ENCODE peak calls at places on chromosomes 12 and 14, in six cellular contexts. One of them, this sample, is unnamed. For H3K4me1, the result is how much of the 10 kb centered on the place peaks cover.

GRCh38 chr14:26870096-26870495 is 272.3 kb upstream of the NOVA1 start:
- DNase-seq in fibroblast of lung: no peak
- DNase-seq in tibial artery: no peak
- DNase-seq in body of pancreas: no peak
- DNase-seq in mucosa of descending colon: no peak
- DNase-seq in GM23248: no peak
- DNase-seq in this sample: no peak

GRCh38 chr14:57533214-57533613 is 39.6 kb upstream of the CCDC198 start:
- DNase-seq in fibroblast of lung: peak
- DNase-seq in tibial artery: no peak
- DNase-seq in body of pancreas: peak
- DNase-seq in mucosa of descending colon: no peak
- DNase-seq in GM23248: peak
- DNase-seq in this sample: no peak

GRCh38 chr14:29911815-29912214 is 15.8 kb downstream of the PRKD1 start:
- DNase-seq in fibroblast of lung: no peak
- DNase-seq in tibial artery: no peak
- DNase-seq in body of pancreas: no peak
- DNase-seq in mucosa of descending colon: no peak
- DNase-seq in GM23248: no peak
- DNase-seq in this sample: no peak

GRCh38 chr12:288687-289086 is 26.1 kb upstream of the SLC6A13 start:
- DNase-seq in fibroblast of lung: peak
- DNase-seq in tibial artery: no peak
- DNase-seq in body of pancreas: peak
- DNase-seq in mucosa of descending colon: no peak
- DNase-seq in GM23248: peak
- DNase-seq in this sample: no peak

GRCh38 chr14:106493962-106494823 is 967.8 kb downstream of the TMEM121 start:
- DNase-seq in fibroblast of lung: no peak
- DNase-seq in tibial artery: no peak
- DNase-seq in body of pancreas: no peak
- DNase-seq in mucosa of descending colon: no peak
- DNase-seq in GM23248: no peak
- DNase-seq in this sample: no peak

GRCh38 chr12:101707131-101707782 is 9.8 kb downstream of the CHPT1 start:
- DNase-seq in fibroblast of lung: peak
- DNase-seq in tibial artery: no peak
- DNase-seq in body of pancreas: no peak
- DNase-seq in mucosa of descending colon: no peak
- DNase-seq in GM23248: no peak
- DNase-seq in this sample: no peak

GRCh38 chr12:242496-242895 is 20.1 kb downstream of the SLC6A13 start:
- DNase-seq in fibroblast of lung: no peak
- DNase-seq in tibial artery: no peak
- DNase-seq in body of pancreas: no peak
- DNase-seq in mucosa of descending colon: no peak
- DNase-seq in GM23248: no peak
- DNase-seq in this sample: no peak

GRCh38 chr12:132478845-132479244 is 11.1 kb upstream of the FBRSL1 start:
- DNase-seq in fibroblast of lung: no peak
- DNase-seq in tibial artery: no peak
- DNase-seq in body of pancreas: no peak
- DNase-seq in mucosa of descending colon: no peak
- DNase-seq in GM23248: peak
- DNase-seq in this sample: no peak

GRCh38 chr12:95733156-95733825 is 57.3 kb downstream of the NTN4 start:
- DNase-seq in fibroblast of lung: peak
- DNase-seq in tibial artery: no peak
- DNase-seq in body of pancreas: peak
- DNase-seq in mucosa of descending colon: no peak
- DNase-seq in GM23248: peak
- DNase-seq in this sample: no peak

GRCh38 chr12:50099302-50100008 is 4.4 kb upstream of the GPD1 start:
- DNase-seq in fibroblast of lung: no peak
- DNase-seq in tibial artery: no peak
- DNase-seq in body of pancreas: no peak
- DNase-seq in mucosa of descending colon: no peak
- DNase-seq in GM23248: peak
- DNase-seq in this sample: no peak

GRCh38 chr12:23950011-23950774 is 723 bp upstream of the SOX5 start:
- DNase-seq in fibroblast of lung: peak
- DNase-seq in tibial artery: peak
- DNase-seq in body of pancreas: peak
- DNase-seq in mucosa of descending colon: no peak
- DNase-seq in GM23248: peak
- DNase-seq in this sample: no peak

GRCh38 chr12:47296828-47297227 is 217.1 kb upstream of the AMIGO2 start:
- DNase-seq in fibroblast of lung: no peak
- DNase-seq in tibial artery: no peak
- DNase-seq in body of pancreas: no peak
- DNase-seq in mucosa of descending colon: no peak
- DNase-seq in GM23248: no peak
- DNase-seq in this sample: no peak

GRCh38 chr12:116642101-116642500 is 82.9 kb downstream of the MAP1LC3B2 start:
- DNase-seq in fibroblast of lung: no peak
- DNase-seq in tibial artery: no peak
- DNase-seq in body of pancreas: no peak
- DNase-seq in mucosa of descending colon: no peak
- DNase-seq in GM23248: peak
- DNase-seq in this sample: no peak

GRCh38 chr12:52053570-52054209 is 2.4 kb downstream of the NR4A1 start:
- DNase-seq in fibroblast of lung: no peak
- DNase-seq in tibial artery: no peak
- DNase-seq in body of pancreas: no peak
- DNase-seq in mucosa of descending colon: no peak
- DNase-seq in GM23248: no peak
- DNase-seq in this sample: no peak

GRCh38 chr12:81627336-81628189 is 131.6 kb downstream of the PPFIA2 start:
- DNase-seq in fibroblast of lung: peak
- DNase-seq in tibial artery: no peak
- DNase-seq in body of pancreas: peak
- DNase-seq in mucosa of descending colon: no peak
- DNase-seq in GM23248: peak
- DNase-seq in this sample: no peak

GRCh38 chr12:111443586-111443985 is 37.9 kb downstream of the SH2B3 start:
- DNase-seq in fibroblast of lung: peak
- DNase-seq in tibial artery: peak
- DNase-seq in body of pancreas: peak
- DNase-seq in mucosa of descending colon: no peak
- DNase-seq in GM23248: peak
- DNase-seq in this sample: no peak

GRCh38 chr12:84913151-84913550 is 552 bp upstream of the SLC6A15 start:
- DNase-seq in fibroblast of lung: peak
- DNase-seq in tibial artery: no peak
- DNase-seq in body of pancreas: no peak
- DNase-seq in mucosa of descending colon: no peak
- DNase-seq in GM23248: no peak
- DNase-seq in this sample: no peak

GRCh38 chr14:55979096-55979495 is 139.1 kb upstream of the PELI2 start:
- DNase-seq in fibroblast of lung: no peak
- DNase-seq in tibial artery: no peak
- DNase-seq in body of pancreas: no peak
- DNase-seq in mucosa of descending colon: no peak
- DNase-seq in GM23248: no peak
- DNase-seq in this sample: no peak

GRCh38 chr12:103736572-103736971 is 104.5 kb downstream of the NT5DC3 start:
- DNase-seq in fibroblast of lung: no peak
- DNase-seq in tibial artery: no peak
- DNase-seq in body of pancreas: no peak
- DNase-seq in mucosa of descending colon: no peak
- DNase-seq in GM23248: no peak
- DNase-seq in this sample: no peak

GRCh38 chr12:67477682-67478265 is 170.8 kb upstream of the DYRK2 start:
- DNase-seq in fibroblast of lung: no peak
- DNase-seq in tibial artery: no peak
- DNase-seq in body of pancreas: no peak
- DNase-seq in mucosa of descending colon: no peak
- DNase-seq in GM23248: no peak
- DNase-seq in this sample: no peak

GRCh38 chr14:100825691-100826331 is at the start of gene MEG3:
- DNase-seq in fibroblast of lung: peak
- DNase-seq in tibial artery: no peak
- DNase-seq in body of pancreas: peak
- DNase-seq in mucosa of descending colon: peak
- DNase-seq in GM23248: peak
- DNase-seq in this sample: no peak

GRCh38 chr14:96121660-96122395 is 82.7 kb downstream of the C14orf132 start:
- DNase-seq in fibroblast of lung: peak
- DNase-seq in tibial artery: no peak
- DNase-seq in body of pancreas: no peak
- DNase-seq in mucosa of descending colon: no peak
- DNase-seq in GM23248: peak
- DNase-seq in this sample: no peak

GRCh38 chr12:16359512-16360491 is 12.4 kb downstream of the MGST1 start:
- DNase-seq in fibroblast of lung: peak
- DNase-seq in tibial artery: no peak
- DNase-seq in body of pancreas: peak
- DNase-seq in mucosa of descending colon: peak
- DNase-seq in GM23248: peak
- DNase-seq in this sample: no peak

GRCh38 chr12:103011974-103012763 is 54.7 kb downstream of the ASCL1 start:
- DNase-seq in fibroblast of lung: no peak
- DNase-seq in tibial artery: no peak
- DNase-seq in body of pancreas: no peak
- DNase-seq in mucosa of descending colon: no peak
- DNase-seq in GM23248: no peak
- DNase-seq in this sample: no peak

GRCh38 chr14:51630987-51631386 is 20.7 kb upstream of the FRMD6 start:
- DNase-seq in fibroblast of lung: no peak
- DNase-seq in tibial artery: no peak
- DNase-seq in body of pancreas: no peak
- DNase-seq in mucosa of descending colon: no peak
- DNase-seq in GM23248: no peak
- DNase-seq in this sample: no peak

GRCh38 chr12:124405151-124405550 is 110.3 kb downstream of the RFLNA start:
- DNase-seq in fibroblast of lung: no peak
- DNase-seq in tibial artery: no peak
- DNase-seq in body of pancreas: no peak
- DNase-seq in mucosa of descending colon: no peak
- DNase-seq in GM23248: no peak
- DNase-seq in this sample: no peak

GRCh38 chr12:124405592-124405991 is 110.7 kb downstream of the RFLNA start:
- DNase-seq in fibroblast of lung: no peak
- DNase-seq in tibial artery: no peak
- DNase-seq in body of pancreas: no peak
- DNase-seq in mucosa of descending colon: no peak
- DNase-seq in GM23248: no peak
- DNase-seq in this sample: no peak

GRCh38 chr12:124403273-124403672 is 108.4 kb downstream of the RFLNA start:
- DNase-seq in fibroblast of lung: no peak
- DNase-seq in tibial artery: peak
- DNase-seq in body of pancreas: no peak
- DNase-seq in mucosa of descending colon: no peak
- DNase-seq in GM23248: no peak
- DNase-seq in this sample: no peak

GRCh38 chr12:124402281-124403066 is 107.6 kb downstream of the RFLNA start:
- DNase-seq in fibroblast of lung: no peak
- DNase-seq in tibial artery: no peak
- DNase-seq in body of pancreas: no peak
- DNase-seq in mucosa of descending colon: no peak
- DNase-seq in GM23248: no peak
- DNase-seq in this sample: no peak

GRCh38 chr12:124404162-124404561 is 109.3 kb downstream of the RFLNA start:
- DNase-seq in fibroblast of lung: no peak
- DNase-seq in tibial artery: peak
- DNase-seq in body of pancreas: no peak
- DNase-seq in mucosa of descending colon: no peak
- DNase-seq in GM23248: peak
- DNase-seq in this sample: no peak
- H3K4me1 ChIP-seq in fibroblast of lung: under half
- H3K4me1 ChIP-seq in tibial artery: under half
- H3K4me1 ChIP-seq in body of pancreas: under half
- H3K4me1 ChIP-seq in mucosa of descending colon: under half
- H3K4me1 ChIP-seq in GM23248: under half
- H3K4me1 ChIP-seq in this sample: under half

GRCh38 chr12:6338955-6339761 is 2.7 kb downstream of the TNFRSF1A start:
- DNase-seq in fibroblast of lung: no peak
- DNase-seq in tibial artery: no peak
- DNase-seq in body of pancreas: no peak
- DNase-seq in mucosa of descending colon: no peak
- DNase-seq in GM23248: peak
- DNase-seq in this sample: no peak

GRCh38 chr12:6341439-6342139 is at the start of gene TNFRSF1A:
- DNase-seq in fibroblast of lung: peak
- DNase-seq in tibial artery: peak
- DNase-seq in body of pancreas: peak
- DNase-seq in mucosa of descending colon: peak
- DNase-seq in GM23248: peak
- DNase-seq in this sample: no peak

GRCh38 chr12:6343518-6343917 is 1.6 kb upstream of the TNFRSF1A start:
- DNase-seq in fibroblast of lung: no peak
- DNase-seq in tibial artery: no peak
- DNase-seq in body of pancreas: no peak
- DNase-seq in mucosa of descending colon: no peak
- DNase-seq in GM23248: no peak
- DNase-seq in this sample: no peak

GRCh38 chr12:6340745-6341438 is 984 bp downstream of the TNFRSF1A start:
- DNase-seq in fibroblast of lung: no peak
- DNase-seq in tibial artery: no peak
- DNase-seq in body of pancreas: peak
- DNase-seq in mucosa of descending colon: peak
- DNase-seq in GM23248: peak
- DNase-seq in this sample: no peak

GRCh38 chr12:6342140-6342889 is 439 bp upstream of the TNFRSF1A start:
- DNase-seq in fibroblast of lung: no peak
- DNase-seq in tibial artery: no peak
- DNase-seq in body of pancreas: no peak
- DNase-seq in mucosa of descending colon: no peak
- DNase-seq in GM23248: no peak
- DNase-seq in this sample: no peak
- H3K4me1 ChIP-seq in fibroblast of lung: under half
- H3K4me1 ChIP-seq in tibial artery: half or more
- H3K4me1 ChIP-seq in body of pancreas: half or more
- H3K4me1 ChIP-seq in mucosa of descending colon: under half
- H3K4me1 ChIP-seq in GM23248: under half
- H3K4me1 ChIP-seq in this sample: half or more

DNA sequence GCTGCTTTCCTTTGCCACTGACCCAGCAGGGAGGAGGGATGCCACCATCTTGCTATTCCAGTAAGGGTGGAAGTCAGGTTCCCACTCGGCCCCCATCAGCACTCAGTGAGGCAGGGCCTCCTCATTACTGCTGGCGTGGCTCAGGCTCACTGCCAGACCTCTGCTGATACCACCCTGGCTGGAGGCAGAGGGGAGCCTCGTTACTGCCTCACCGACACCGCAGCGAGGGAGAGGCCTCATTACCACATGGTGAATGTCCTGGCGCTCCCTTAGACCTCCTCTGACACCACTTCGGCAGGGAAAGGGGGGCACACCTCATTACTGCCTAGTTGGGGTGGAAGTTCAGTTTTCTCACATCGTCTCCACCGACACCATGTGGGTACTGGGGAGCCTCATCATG is 354.1 kb downstream of the CACNA1C start:
- DNase-seq in fibroblast of lung: no peak
- DNase-seq in tibial artery: peak
- DNase-seq in body of pancreas: no peak
- DNase-seq in mucosa of descending colon: no peak
- DNase-seq in GM23248: no peak
- DNase-seq in this sample: no peak
- H3K4me1 ChIP-seq in fibroblast of lung: under half
- H3K4me1 ChIP-seq in tibial artery: under half
- H3K4me1 ChIP-seq in body of pancreas: under half
- H3K4me1 ChIP-seq in mucosa of descending colon: under half
- H3K4me1 ChIP-seq in GM23248: under half
- H3K4me1 ChIP-seq in this sample: under half

GRCh38 chr12:2265461-2266167 is 212.8 kb downstream of the CACNA1C start:
- DNase-seq in fibroblast of lung: peak
- DNase-seq in tibial artery: peak
- DNase-seq in body of pancreas: no peak
- DNase-seq in mucosa of descending colon: no peak
- DNase-seq in GM23248: peak
- DNase-seq in this sample: no peak
- H3K4me1 ChIP-seq in fibroblast of lung: half or more
- H3K4me1 ChIP-seq in tibial artery: half or more
- H3K4me1 ChIP-seq in body of pancreas: under half
- H3K4me1 ChIP-seq in mucosa of descending colon: under half
- H3K4me1 ChIP-seq in GM23248: half or more
- H3K4me1 ChIP-seq in this sample: under half